ENCODE peak calls at places on chromosome 16, in ten cellular contexts. I is NCI-H69; J is left colon; L is nucleus accumbens; O is stimulated activated naive CD8-positive, alpha-beta T cell treated with anti-CD3 and anti-CD28 coated beads, Interleukin-15, amount 100 ng/mL, for 72 hours; K is kidney tubule cell; X is NCI-H226; Z is AG20443; R is GM04504; V is head of caudate nucleus. B is an unnamed sample.

GRCh38 chr16:27994686-27995085 is 68.8 kb downstream of the GSG1L start:
- DNase-seq in K (no peak), J (peak), Z (no peak), V (no peak), L (no peak), O (no peak), I (no peak), R (no peak), X (no peak), B (no peak)

GRCh38 chr16:12255919-12256665 is 279.6 kb downstream of the SNX29 start:
- DNase-seq in Z (no peak), V (no peak), I (no peak), K (no peak), X (no peak), J (no peak), R (no peak), O (no peak), L (no peak), B (no peak)

GRCh38 chr16:69405757-69406156 is 18.7 kb upstream of the CYB5B start:
- DNase-seq in K (no peak), X (no peak), O (no peak), J (peak), L (no peak), I (no peak), Z (no peak), R (no peak), V (no peak), B (no peak)

GRCh38 chr16:78809535-78809934 is 710.1 kb downstream of the WWOX start:
- DNase-seq in L (no peak), K (no peak), J (no peak), V (no peak), X (no peak), Z (no peak), I (no peak), O (no peak), R (no peak), B (no peak)

GRCh38 chr16:11289202-11289601 is 8.1 kb upstream of the PRM1 start:
- DNase-seq in L (no peak), X (no peak), Z (no peak), J (no peak), V (no peak), I (no peak), O (no peak), R (no peak), K (no peak), B (no peak)

GRCh38 chr16:68264128-68265077 is at the start of gene SLC7A6:
- DNase-seq in X (peak), K (peak), O (peak), L (peak), V (peak), R (no peak), I (peak), Z (peak), J (peak), B (peak)

GRCh38 chr16:57474671-57475661 is 11.3 kb downstream of the DOK4 start:
- DNase-seq in Z (no peak), L (no peak), K (no peak), R (no peak), O (peak), V (no peak), I (no peak), X (no peak), J (no peak), B (no peak)

GRCh38 chr16:84166796-84167695 is 19.8 kb downstream of the TAF1C start:
- DNase-seq in J (no peak), L (no peak), I (no peak), R (no peak), V (no peak), O (no peak), X (no peak), K (no peak), Z (no peak), B (no peak)

GRCh38 chr16:389317-389716 is 7.5 kb upstream of the PGAP6 start:
- DNase-seq in R (no peak), I (no peak), L (no peak), V (no peak), O (no peak), K (peak), J (no peak), Z (no peak), X (no peak), B (no peak)

GRCh38 chr16:84511821-84512220 is 7.4 kb upstream of the MEAK7 start:
- DNase-seq in R (no peak), L (no peak), Z (no peak), O (no peak), J (peak), V (no peak), I (no peak), K (no peak), X (no peak), B (no peak)

GRCh38 chr16:46972971-46973456 is 460 bp downstream of the DNAJA2 start:
- DNase-seq in Z (peak), I (peak), J (peak), V (no peak), R (no peak), X (no peak), O (peak), L (no peak), K (no peak), B (no peak)

GRCh38 chr16:69494993-69495392 is 70.6 kb downstream of the CYB5B start:
- DNase-seq in I (peak), X (no peak), V (no peak), J (no peak), R (no peak), K (peak), L (no peak), O (peak), Z (no peak), B (no peak)

GRCh38 chr16:66479661-66480264 is 52.7 kb downstream of the BEAN1 start:
- DNase-seq in V (no peak), J (no peak), R (no peak), Z (no peak), X (no peak), I (no peak), O (no peak), K (no peak), L (no peak), B (no peak)

GRCh38 chr16:68798398-68798797 is 44.9 kb upstream of the TANGO6 start:
- DNase-seq in L (no peak), I (peak), O (no peak), K (no peak), V (no peak), J (no peak), R (no peak), X (no peak), Z (no peak), B (no peak)

GRCh38 chr16:10950393-10950792 is 6.0 kb downstream of the CLEC16A start:
- DNase-seq in V (no peak), R (no peak), K (peak), J (no peak), X (no peak), Z (no peak), I (no peak), L (no peak), O (no peak), B (no peak)

GRCh38 chr16:27315333-27316037 is 1.7 kb downstream of the IL4R start:
- DNase-seq in O (peak), X (peak), R (no peak), I (no peak), K (peak), J (peak), Z (peak), V (no peak), L (no peak), B (no peak)

GRCh38 chr16:68272501-68273209 is 8.3 kb downstream of the SLC7A6 start:
- DNase-seq in X (no peak), J (no peak), O (no peak), Z (no peak), R (no peak), L (no peak), K (no peak), V (no peak), I (peak), B (no peak)

B was measured in putamen.